ENCODE peak calls at places on chromosomes 5 and 9, in eight cellular contexts. J is cardiac fibroblast; G is transverse colon; W is stimulated activated CD8-positive, alpha-beta memory T cell treated with anti-CD3 and anti-CD28 coated beads, Interleukin-4, amount 100 ng/mL, for 48 hours; P is gastrocnemius medialis; T is fibroblast of villous mesenchyme; H is hypothalamus; L is SK-MEL-5. X is an unnamed sample.

GRCh38 chr5:28014779-28015178 is 976.4 kb upstream of the CDH9 start:
- DNase-seq in J (peak), G (no peak), W (no peak), P (no peak), T (no peak), H (no peak), L (peak), X (no peak)

GRCh38 chr5:78534148-78535009 is 114.2 kb downstream of the LHFPL2 start:
- DNase-seq in J (peak), G (no peak), W (no peak), P (no peak), T (peak), H (no peak), L (peak), X (peak)

GRCh38 chr5:68459093-68459492 is 243.5 kb downstream of the PIK3R1 start:
- DNase-seq in J (no peak), G (no peak), W (no peak), P (no peak), T (no peak), H (no peak), L (no peak), X (no peak)

GRCh38 chr5:6905423-6905822 is 192.2 kb downstream of the TENT4A start:
- DNase-seq in J (no peak), G (no peak), W (no peak), P (no peak), T (no peak), H (no peak), L (no peak), X (no peak)

GRCh38 chr5:35230043-35230611 is at the start of gene PRLR:
- DNase-seq in J (peak), G (peak), W (no peak), P (no peak), T (peak), H (no peak), L (peak), X (no peak)

GRCh38 chr9:81113408-81114124 is 575.8 kb downstream of the TLE1 start:
- DNase-seq in J (no peak), G (no peak), W (no peak), P (no peak), T (no peak), H (no peak), L (no peak), X (no peak)

GRCh38 chr9:71758277-71758676 is 10.0 kb downstream of the CEMIP2 start:
- DNase-seq in J (no peak), G (no peak), W (no peak), P (no peak), T (no peak), H (no peak), L (no peak), X (no peak)

GRCh38 chr9:136596219-136596616 is 50.4 kb upstream of the NOTCH1 start:
- DNase-seq in J (no peak), G (no peak), W (no peak), P (no peak), T (no peak), H (no peak), L (no peak), X (no peak)

GRCh38 chr9:128201441-128202369 is 1.5 kb upstream of the DNM1 start:
- DNase-seq in J (peak), G (no peak), W (no peak), P (no peak), T (no peak), H (no peak), L (no peak), X (no peak)

GRCh38 chr5:6732634-6733410 is 19.6 kb downstream of the TENT4A start:
- DNase-seq in J (peak), G (no peak), W (no peak), P (no peak), T (peak), H (peak), L (no peak), X (no peak)

GRCh38 chr9:5868235-5868634 is 22.5 kb upstream of the MLANA start:
- DNase-seq in J (no peak), G (no peak), W (no peak), P (no peak), T (no peak), H (no peak), L (no peak), X (no peak)

GRCh38 chr9:72038890-72039410 is 21.5 kb downstream of the C9orf57 start:
- DNase-seq in J (peak), G (peak), W (peak), P (peak), T (peak), H (peak), L (peak), X (peak)

GRCh38 chr9:128297221-128297773 is 21.2 kb downstream of the SWI5 start:
- DNase-seq in J (no peak), G (no peak), W (no peak), P (no peak), T (no peak), H (no peak), L (no peak), X (no peak)

GRCh38 chr5:1111727-1112289 is at the start of gene SLC12A7:
- DNase-seq in J (no peak), G (peak), W (peak), P (no peak), T (no peak), H (no peak), L (peak), X (no peak)

GRCh38 chr9:12166511-12166910 is 526.7 kb upstream of the TYRP1 start:
- DNase-seq in J (no peak), G (no peak), W (no peak), P (no peak), T (no peak), H (no peak), L (no peak), X (no peak)

GRCh38 chr5:71905804-71906711 is 187.0 kb downstream of the CARTPT start:
- DNase-seq in J (no peak), G (no peak), W (no peak), P (no peak), T (peak), H (no peak), L (no peak), X (no peak)

GRCh38 chr5:773517-774264 is 10.8 kb downstream of the ZDHHC11B start:
- DNase-seq in J (no peak), G (no peak), W (peak), P (no peak), T (no peak), H (no peak), L (no peak), X (no peak)

GRCh38 chr9:89864257-89864656 is 259.4 kb downstream of the GADD45G start:
- DNase-seq in J (no peak), G (no peak), W (no peak), P (no peak), T (no peak), H (no peak), L (no peak), X (no peak)

GRCh38 chr5:68215888-68216736 is 556 bp downstream of the PIK3R1 start:
- DNase-seq in J (no peak), G (peak), W (peak), P (peak), T (peak), H (no peak), L (peak), X (peak)

GRCh38 chr5:168423971-168424370 is 62.3 kb upstream of the RARS1 start:
- DNase-seq in J (no peak), G (no peak), W (no peak), P (no peak), T (no peak), H (no peak), L (no peak), X (no peak)

GRCh38 chr9:135087489-135087791 is at the start of gene OLFM1:
- DNase-seq in J (peak), G (peak), W (peak), P (peak), T (peak), H (peak), L (peak), X (peak)

GRCh38 chr5:138468966-138469539 is 3.8 kb downstream of the EGR1 start:
- DNase-seq in J (no peak), G (no peak), W (no peak), P (no peak), T (peak), H (no peak), L (no peak), X (no peak)

GRCh38 chr9:136806067-136806466 is 1.7 kb upstream of the RABL6 start:
- DNase-seq in J (no peak), G (no peak), W (no peak), P (no peak), T (no peak), H (no peak), L (no peak), X (no peak)

X was measured in caudate nucleus.